ENCODE peak calls at places on chromosomes 7 and 10, in eight cellular contexts. F is sciatic nerve; Q is Panc1; Y is left ventricle myocardium inferior; H is stimulated activated naive CD4-positive, alpha-beta T cell; A is NCI-H460; P is LoVo; T is natural killer cell. R is an unnamed sample.

GRCh38 chr10:97200616-97201015 is 14.9 kb upstream of the SLIT1 start:
- DNase-seq in F (no peak), Q (no peak), Y (no peak), H (no peak), A (no peak), P (no peak), T (no peak), R (no peak)

GRCh38 chr7:15555385-15555859 is 6.4 kb downstream of the AGMO start:
- DNase-seq in F (no peak), Q (no peak), Y (no peak), H (no peak), A (no peak), P (peak), T (no peak), R (no peak)

GRCh38 chr7:90892213-90892612 is 296.1 kb downstream of the CDK14 start:
- DNase-seq in F (no peak), Q (no peak), Y (no peak), H (no peak), A (no peak), P (no peak), T (no peak), R (no peak)

GRCh38 chr7:157297071-157297638 is 39.6 kb upstream of the DNAJB6 start:
- DNase-seq in F (no peak), Q (no peak), Y (no peak), H (no peak), A (no peak), P (no peak), T (no peak), R (no peak)

GRCh38 chr7:38319873-38320272 is 46.4 kb upstream of the TARP start:
- DNase-seq in F (no peak), Q (no peak), Y (no peak), H (no peak), A (no peak), P (no peak), T (no peak), R (no peak)

GRCh38 chr7:3733541-3734140 is 432.6 kb downstream of the SDK1 start:
- DNase-seq in F (no peak), Q (no peak), Y (no peak), H (no peak), A (no peak), P (no peak), T (no peak), R (no peak)

GRCh38 chr7:44471850-44472249 is 18.6 kb downstream of the NUDCD3 start:
- DNase-seq in F (no peak), Q (no peak), Y (no peak), H (no peak), A (no peak), P (no peak), T (no peak), R (no peak)

GRCh38 chr7:147556317-147556716 is 1034.2 kb upstream of the C7orf33 start:
- DNase-seq in F (no peak), Q (no peak), Y (no peak), H (no peak), A (no peak), P (no peak), T (no peak), R (peak)

GRCh38 chr10:98263088-98263487 is 4.9 kb downstream of the LOXL4 start:
- DNase-seq in F (no peak), Q (no peak), Y (no peak), H (no peak), A (no peak), P (no peak), T (no peak), R (no peak)

GRCh38 chr7:102874166-102874829 is 38.5 kb upstream of the LRRC17 start:
- DNase-seq in F (no peak), Q (peak), Y (no peak), H (no peak), A (peak), P (no peak), T (no peak), R (no peak)

GRCh38 chr10:63544418-63544817 is 23.2 kb downstream of the REEP3 start:
- DNase-seq in F (no peak), Q (no peak), Y (no peak), H (no peak), A (no peak), P (no peak), T (no peak), R (no peak)

GRCh38 chr7:47786557-47787248 is 161.6 kb downstream of the PKD1L1 start:
- DNase-seq in F (peak), Q (peak), Y (peak), H (no peak), A (peak), P (peak), T (no peak), R (peak)

GRCh38 chr7:131827421-131827820 is 271.0 kb upstream of the PODXL start:
- DNase-seq in F (no peak), Q (no peak), Y (no peak), H (no peak), A (no peak), P (no peak), T (no peak), R (no peak)

GRCh38 chr7:132049462-132050304 is 493.3 kb upstream of the PODXL start:
- DNase-seq in F (no peak), Q (peak), Y (no peak), H (no peak), A (peak), P (peak), T (no peak), R (peak)

GRCh38 chr10:43264324-43264986 is 2.4 kb downstream of the RASGEF1A start:
- DNase-seq in F (no peak), Q (no peak), Y (no peak), H (no peak), A (no peak), P (no peak), T (no peak), R (no peak)

GRCh38 chr7:4762121-4763055 is 13.0 kb upstream of the AP5Z1 start:
- DNase-seq in F (peak), Q (no peak), Y (no peak), H (no peak), A (no peak), P (no peak), T (no peak), R (no peak)

GRCh38 chr10:47354162-47354561 is 6.0 kb downstream of the RBP3 start:
- DNase-seq in F (peak), Q (no peak), Y (no peak), H (no peak), A (no peak), P (no peak), T (no peak), R (no peak)

GRCh38 chr10:116705498-116705897 is 36.9 kb downstream of the HSPA12A start:
- DNase-seq in F (no peak), Q (no peak), Y (no peak), H (no peak), A (no peak), P (no peak), T (no peak), R (no peak)

GRCh38 chr7:74479066-74479781 is 25.5 kb downstream of the GTF2IRD1 start:
- DNase-seq in F (no peak), Q (no peak), Y (peak), H (no peak), A (peak), P (peak), T (no peak), R (no peak)

GRCh38 chr7:40134428-40135423 is at the start of the genes MPLKIP and SUGCT:
- DNase-seq in F (peak), Q (peak), Y (peak), H (peak), A (peak), P (peak), T (peak), R (peak)